ENCODE peak calls at places on chromosomes 5 and 9, in four cellular contexts. F is HCT116, J is HepG2, Z is H1. W is an unnamed sample.
A peak's percentile ranks its signal among the peaks of the same experiment; 100 is the strongest.

GRCh38 chr9:77497322-77498198 is 150.6 kb downstream of the GNA14 start:
- DNase-seq in F (no peak), J (no peak), Z (no peak), W (no peak)

GRCh38 chr9:133575673-133576590 is 33.3 kb downstream of the FAM163B start:
- DNase-seq in F (no peak), J (no peak), Z (no peak), W (no peak)

GRCh38 chr9:78321505-78321904 is 24.6 kb downstream of the PSAT1 start:
- DNase-seq in F (no peak), J (no peak), Z (no peak), W (no peak)

GRCh38 chr9:9389904-9390303 is 1222.9 kb downstream of the PTPRD start:
- DNase-seq in F (no peak), J (no peak), Z (no peak), W (no peak)

GRCh38 chr9:79575560-79575959 is 3.8 kb downstream of the TLE4 start:
- DNase-seq in F (no peak), J (no peak), Z (no peak), W (peak; percentile 31)

GRCh38 chr5:1348986-1349245 is 4.0 kb upstream of the CLPTM1L start:
- DNase-seq in F (no peak), J (no peak), Z (no peak), W (peak; percentile 37)

GRCh38 chr9:32554107-32554506 is 1.7 kb upstream of the TOPORS start:
- DNase-seq in F (no peak), J (no peak), Z (no peak), W (no peak)

GRCh38 chr5:169873642-169874041 is 106.7 kb downstream of the INSYN2B start:
- DNase-seq in F (no peak), J (no peak), Z (no peak), W (no peak)

GRCh38 chr9:72524820-72525539 is 3.6 kb downstream of the TMC1 start:
- DNase-seq in F (peak; percentile 81), J (no peak), Z (no peak), W (peak; percentile 38)

GRCh38 chr5:172727551-172727950 is 43.4 kb downstream of the DUSP1 start:
- DNase-seq in F (no peak), J (no peak), Z (no peak), W (no peak)

GRCh38 chr9:29211681-29212589 is 1638.7 kb upstream of the C9orf72 start:
- DNase-seq in F (no peak), J (peak; percentile 12), Z (peak; percentile 85), W (peak; percentile 75)

GRCh38 chr5:40932766-40933165 is 23.5 kb downstream of the C7 start:
- DNase-seq in F (no peak), J (no peak), Z (no peak), W (peak; percentile 15)

GRCh38 chr5:116370886-116371285 is 203.7 kb downstream of the SEMA6A start:
- DNase-seq in F (no peak), J (no peak), Z (no peak), W (no peak)

GRCh38 chr9:137435381-137435891 is 5.7 kb downstream of the ENTPD8 start:
- DNase-seq in F (no peak), J (no peak), Z (no peak), W (no peak)

GRCh38 chr5:74310386-74310785 is 330.1 kb downstream of the ENC1 start:
- DNase-seq in F (no peak), J (no peak), Z (no peak), W (no peak)

GRCh38 chr9:136086213-136086881 is 8.7 kb downstream of the NACC2 start:
- DNase-seq in F (no peak), J (no peak), Z (no peak), W (no peak)

GRCh38 chr5:155728857-155729683 is 597.9 kb upstream of the SGCD start:
- DNase-seq in F (no peak), J (no peak), Z (peak; percentile 75), W (peak; percentile 77)
- TF ChIP-seq EZH2 in F (no peak), J (no peak), Z (peak; percentile 80), W (peak; percentile 62)

GRCh38 chr9:129458663-129459549 is 162.0 kb downstream of the C9orf50 start:
- DNase-seq in F (no peak), J (no peak), Z (no peak), W (peak; percentile 48)

GRCh38 chr9:129459550-129460322 is 161.2 kb downstream of the C9orf50 start:
- DNase-seq in F (no peak), J (no peak), Z (peak; percentile 71), W (no peak)

GRCh38 chr9:129462360-129462759 is 158.5 kb downstream of the C9orf50 start:
- DNase-seq in F (no peak), J (no peak), Z (no peak), W (no peak)

GRCh38 chr9:129458155-129458661 is 162.7 kb downstream of the C9orf50 start:
- DNase-seq in F (no peak), J (peak; percentile 51), Z (no peak), W (peak; percentile 17)

DNA sequence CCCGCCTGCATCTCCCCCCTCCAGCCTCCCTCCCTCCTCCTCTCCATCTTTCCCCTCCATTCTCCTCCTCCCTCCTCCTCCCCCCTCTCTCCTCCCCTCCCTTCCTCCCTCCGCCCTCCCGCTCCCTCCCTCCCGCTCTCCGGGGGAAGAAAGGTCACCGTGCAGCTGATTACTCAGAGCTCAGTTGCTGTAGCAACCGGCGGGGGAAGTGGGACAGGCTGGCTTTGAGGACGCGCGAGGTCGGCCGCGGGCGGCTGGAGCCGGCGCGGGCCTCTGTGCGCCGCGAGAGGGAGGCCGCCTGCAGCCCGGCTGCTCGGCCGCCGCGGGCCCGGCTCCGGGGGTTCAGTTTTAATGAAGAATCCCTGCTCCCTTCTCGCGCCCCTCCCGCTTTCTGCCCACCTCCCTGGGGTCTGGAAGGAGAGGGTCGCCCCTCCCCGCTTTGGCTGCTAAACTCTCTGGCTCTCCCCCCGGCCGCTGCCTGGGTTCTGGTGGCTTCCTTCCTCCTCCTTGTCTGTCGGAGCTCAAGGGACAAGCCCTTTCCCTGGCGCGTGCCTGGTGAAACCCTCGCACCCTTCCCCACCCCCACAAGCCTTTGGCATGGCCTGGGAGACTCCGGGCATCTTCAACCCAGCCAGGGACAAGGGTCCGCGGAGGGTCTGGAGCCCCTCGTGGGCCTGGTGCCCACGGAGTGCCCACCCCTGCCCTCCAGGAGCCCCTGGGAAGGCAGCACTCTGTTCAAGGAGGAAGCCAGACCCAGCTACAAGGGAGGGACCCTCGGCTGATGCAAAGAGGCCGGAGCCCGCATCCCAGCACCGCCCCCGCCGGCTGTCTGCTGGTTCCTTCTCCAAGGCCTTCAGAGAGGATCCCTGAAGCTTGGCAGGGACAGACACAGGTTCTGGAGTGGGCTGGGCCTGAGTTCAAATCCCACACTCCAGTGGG is 160.3 kb downstream of the C9orf50 start:
- DNase-seq in F (peak; percentile 90), J (peak; percentile 94), Z (peak; percentile 83), W (peak; percentile 93)
- TF ChIP-seq POLR2AphosphoS5 in F (peak; percentile 76), J (peak; percentile 61), Z (no peak), W (peak; percentile 43)

GRCh38 chr5:108727639-108728565 is 19.8 kb upstream of the FER start:
- DNase-seq in F (peak; percentile 82), J (peak; percentile 59), Z (peak; percentile 93), W (peak; percentile 94)
- TF ChIP-seq EZH2 in F (no peak), J (no peak), Z (no peak), W (no peak)

DNA sequence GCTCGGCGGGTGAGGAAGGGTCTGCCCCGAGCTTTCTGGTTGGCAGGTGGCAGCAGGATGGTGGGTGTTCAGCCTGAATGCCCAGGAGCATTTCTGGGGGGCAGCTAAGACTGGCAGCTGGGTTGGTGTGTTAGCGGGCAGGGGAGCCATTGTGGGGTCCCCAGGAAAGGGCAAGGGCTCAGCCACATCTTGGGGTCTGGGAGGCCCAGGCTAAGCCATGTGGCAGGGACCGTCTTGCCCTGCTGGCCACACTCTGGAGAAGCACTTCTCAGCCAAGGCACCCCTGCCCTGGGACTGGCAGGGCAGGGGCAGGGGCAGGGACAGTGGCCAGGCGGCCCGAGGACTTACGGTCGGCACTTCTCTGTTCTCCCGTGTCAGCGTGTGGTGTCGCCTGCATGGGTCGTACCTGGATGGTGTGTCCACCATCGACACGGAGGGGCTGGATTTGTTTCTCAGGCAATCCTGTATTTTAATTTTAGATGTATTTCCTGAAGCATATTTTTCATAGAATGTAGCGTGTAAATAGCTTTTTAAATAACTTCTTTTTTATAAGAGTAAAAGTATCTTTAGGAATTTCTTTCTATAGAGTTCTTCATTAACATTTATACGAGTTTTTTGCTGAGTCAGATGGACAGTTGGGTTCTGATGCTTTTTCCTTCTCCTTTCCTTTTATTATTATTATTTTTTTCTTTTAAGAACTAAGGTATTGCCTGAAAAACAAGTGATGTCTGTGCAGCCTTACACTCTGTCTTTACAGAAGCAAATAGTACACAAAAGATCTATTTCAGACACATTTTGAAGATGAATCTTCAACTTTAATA is 102.0 kb downstream of the PHF2 start:
- DNase-seq in F (no peak), J (no peak), Z (peak; percentile 36), W (no peak)
- TF ChIP-seq POLR2AphosphoS5 in F (no peak), J (no peak), Z (no peak), W (no peak)

W was measured in GM23338.